ENCODE peak calls at places on chromosomes 12 and 14, in seven cellular contexts. One of them, this sample, is unnamed.

GRCh38 chr12:32535260-32535999 is 136.1 kb downstream of the FGD4 start:
- DNase-seq in DMS153: peak; percentile 60
- DNase-seq in foreskin melanocyte: no peak
- DNase-seq in lower lobe of right lung: peak; percentile 83
- DNase-seq in A549: peak; percentile 31
- DNase-seq in BJ: no peak
- DNase-seq in HuH-7: peak; percentile 55
- DNase-seq in this sample: no peak

GRCh38 chr14:67569651-67570290 is 30.3 kb downstream of the PIGH start:
- DNase-seq in A549: no peak
- DNase-seq in foreskin melanocyte: no peak
- DNase-seq in HuH-7: no peak
- DNase-seq in lower lobe of right lung: peak; percentile 32
- DNase-seq in BJ: no peak
- DNase-seq in DMS153: no peak
- DNase-seq in this sample: no peak

GRCh38 chr14:70416322-70416716 is 571 bp downstream of the SYNJ2BP start:
- DNase-seq in A549: no peak
- DNase-seq in BJ: no peak
- DNase-seq in HuH-7: no peak
- DNase-seq in foreskin melanocyte: peak; percentile 15
- DNase-seq in lower lobe of right lung: no peak
- DNase-seq in DMS153: peak; percentile 25
- DNase-seq in this sample: no peak

GRCh38 chr14:78356406-78356805 is 186.2 kb downstream of the NRXN3 start:
- DNase-seq in BJ: no peak
- DNase-seq in foreskin melanocyte: no peak
- DNase-seq in DMS153: no peak
- DNase-seq in lower lobe of right lung: no peak
- DNase-seq in A549: no peak
- DNase-seq in HuH-7: no peak
- DNase-seq in this sample: no peak

GRCh38 chr12:8841778-8842177 is 19.4 kb downstream of the A2ML1 start:
- DNase-seq in DMS153: no peak
- DNase-seq in BJ: no peak
- DNase-seq in HuH-7: no peak
- DNase-seq in foreskin melanocyte: no peak
- DNase-seq in A549: no peak
- DNase-seq in lower lobe of right lung: no peak
- DNase-seq in this sample: no peak

GRCh38 chr14:96245710-96246534 is 10.1 kb upstream of the BDKRB1 start:
- DNase-seq in HuH-7: no peak
- DNase-seq in foreskin melanocyte: no peak
- DNase-seq in DMS153: no peak
- DNase-seq in A549: no peak
- DNase-seq in BJ: no peak
- DNase-seq in lower lobe of right lung: no peak
- DNase-seq in this sample: no peak

GRCh38 chr12:25202139-25202538 is 7.1 kb downstream of the ETFRF1 start:
- DNase-seq in HuH-7: no peak
- DNase-seq in A549: no peak
- DNase-seq in DMS153: no peak
- DNase-seq in foreskin melanocyte: no peak
- DNase-seq in lower lobe of right lung: no peak
- DNase-seq in BJ: no peak
- DNase-seq in this sample: no peak

GRCh38 chr14:100804558-100805309 is 21.2 kb upstream of the MEG3 start:
- DNase-seq in foreskin melanocyte: no peak
- DNase-seq in HuH-7: no peak
- DNase-seq in A549: no peak
- DNase-seq in DMS153: no peak
- DNase-seq in BJ: no peak
- DNase-seq in lower lobe of right lung: no peak
- DNase-seq in this sample: no peak

GRCh38 chr14:22888662-22889061 is 5.6 kb downstream of the REM2 start:
- DNase-seq in lower lobe of right lung: no peak
- DNase-seq in HuH-7: no peak
- DNase-seq in A549: no peak
- DNase-seq in foreskin melanocyte: no peak
- DNase-seq in BJ: no peak
- DNase-seq in DMS153: no peak
- DNase-seq in this sample: no peak

GRCh38 chr12:124683330-124683662 is 115.9 kb upstream of the NCOR2 start:
- DNase-seq in lower lobe of right lung: peak; percentile 69
- DNase-seq in foreskin melanocyte: no peak
- DNase-seq in HuH-7: peak; percentile 61
- DNase-seq in DMS153: no peak
- DNase-seq in BJ: no peak
- DNase-seq in A549: peak; percentile 68
- DNase-seq in this sample: no peak

GRCh38 chr12:106304797-106305196 is 2.3 kb downstream of the TCP11L2 start:
- DNase-seq in A549: no peak
- DNase-seq in DMS153: no peak
- DNase-seq in foreskin melanocyte: no peak
- DNase-seq in lower lobe of right lung: no peak
- DNase-seq in BJ: no peak
- DNase-seq in HuH-7: no peak
- DNase-seq in this sample: no peak